ENCODE peak calls at places on chromosome 1, in nine cellular contexts. One of them, this sample, is unnamed.

GRCh38 chr1:1120866-1121563 is 5.1 kb upstream of the C1orf159 start:
- DNase-seq in MCF 10A: no peak
- DNase-seq in IMR-90: no peak
- DNase-seq in A673: no peak
- DNase-seq in lung: no peak
- DNase-seq in foreskin fibroblast: no peak
- DNase-seq in neural crest cell: no peak
- DNase-seq in HFFc6: no peak
- DNase-seq in HCT116: no peak
- DNase-seq in this sample: no peak

GRCh38 chr1:232518357-232518756 is 111.6 kb downstream of the SIPA1L2 start:
- DNase-seq in MCF 10A: no peak
- DNase-seq in A673: no peak
- DNase-seq in foreskin fibroblast: no peak
- DNase-seq in HCT116: no peak
- DNase-seq in IMR-90: no peak
- DNase-seq in lung: no peak
- DNase-seq in neural crest cell: no peak
- DNase-seq in HFFc6: no peak
- DNase-seq in this sample: no peak

GRCh38 chr1:211939876-211940468 is 95.4 kb downstream of the INTS7 start:
- DNase-seq in foreskin fibroblast: no peak
- DNase-seq in IMR-90: no peak
- DNase-seq in HFFc6: no peak
- DNase-seq in MCF 10A: no peak
- DNase-seq in neural crest cell: no peak
- DNase-seq in HCT116: no peak
- DNase-seq in lung: no peak
- DNase-seq in A673: no peak
- DNase-seq in this sample: peak

GRCh38 chr1:98981917-98982513 is 22.6 kb downstream of the PLPPR5 start:
- DNase-seq in lung: no peak
- DNase-seq in IMR-90: peak
- DNase-seq in HFFc6: peak
- DNase-seq in A673: peak
- DNase-seq in MCF 10A: peak
- DNase-seq in foreskin fibroblast: peak
- DNase-seq in neural crest cell: no peak
- DNase-seq in HCT116: no peak
- DNase-seq in this sample: no peak

GRCh38 chr1:37147906-37148305 is 113.6 kb upstream of the GRIK3 start:
- DNase-seq in foreskin fibroblast: no peak
- DNase-seq in lung: no peak
- DNase-seq in MCF 10A: no peak
- DNase-seq in HCT116: no peak
- DNase-seq in A673: no peak
- DNase-seq in HFFc6: no peak
- DNase-seq in neural crest cell: no peak
- DNase-seq in IMR-90: no peak
- DNase-seq in this sample: no peak

GRCh38 chr1:56576880-56577858 is 2.2 kb downstream of the PLPP3 start:
- DNase-seq in lung: no peak
- DNase-seq in foreskin fibroblast: peak
- DNase-seq in neural crest cell: no peak
- DNase-seq in A673: peak
- DNase-seq in HCT116: peak
- DNase-seq in IMR-90: peak
- DNase-seq in HFFc6: no peak
- DNase-seq in MCF 10A: peak
- DNase-seq in this sample: peak

GRCh38 chr1:153963030-153963849 is at the start of gene SLC39A1:
- DNase-seq in foreskin fibroblast: peak
- DNase-seq in neural crest cell: peak
- DNase-seq in lung: peak
- DNase-seq in HFFc6: peak
- DNase-seq in IMR-90: peak
- DNase-seq in A673: peak
- DNase-seq in HCT116: peak
- DNase-seq in MCF 10A: peak
- DNase-seq in this sample: peak

GRCh38 chr1:76690784-76691183 is 176.5 kb upstream of the ST6GALNAC5 start:
- DNase-seq in HCT116: peak
- DNase-seq in neural crest cell: no peak
- DNase-seq in HFFc6: no peak
- DNase-seq in IMR-90: no peak
- DNase-seq in MCF 10A: no peak
- DNase-seq in lung: no peak
- DNase-seq in A673: no peak
- DNase-seq in foreskin fibroblast: peak
- DNase-seq in this sample: no peak

GRCh38 chr1:107254306-107254705 is 113.5 kb downstream of the NTNG1 start:
- DNase-seq in lung: no peak
- DNase-seq in MCF 10A: no peak
- DNase-seq in neural crest cell: no peak
- DNase-seq in A673: peak
- DNase-seq in IMR-90: no peak
- DNase-seq in HFFc6: no peak
- DNase-seq in foreskin fibroblast: no peak
- DNase-seq in HCT116: no peak
- DNase-seq in this sample: no peak

GRCh38 chr1:16275591-16275990 is 38.6 kb upstream of the CPLANE2 start:
- DNase-seq in foreskin fibroblast: no peak
- DNase-seq in neural crest cell: no peak
- DNase-seq in HCT116: no peak
- DNase-seq in IMR-90: no peak
- DNase-seq in lung: no peak
- DNase-seq in A673: no peak
- DNase-seq in MCF 10A: no peak
- DNase-seq in HFFc6: no peak
- DNase-seq in this sample: no peak

GRCh38 chr1:181936768-181937581 is 124.5 kb downstream of the ZNF648 start:
- DNase-seq in lung: peak
- DNase-seq in neural crest cell: peak
- DNase-seq in A673: peak
- DNase-seq in HCT116: peak
- DNase-seq in HFFc6: no peak
- DNase-seq in foreskin fibroblast: no peak
- DNase-seq in IMR-90: no peak
- DNase-seq in MCF 10A: peak
- DNase-seq in this sample: peak

GRCh38 chr1:91499346-91499745 is 1.3 kb upstream of the CDC7 start:
- DNase-seq in HFFc6: no peak
- DNase-seq in lung: no peak
- DNase-seq in MCF 10A: no peak
- DNase-seq in HCT116: no peak
- DNase-seq in foreskin fibroblast: no peak
- DNase-seq in A673: no peak
- DNase-seq in IMR-90: no peak
- DNase-seq in neural crest cell: no peak
- DNase-seq in this sample: no peak

GRCh38 chr1:91499904-91500755 is 521 bp upstream of the CDC7 start:
- DNase-seq in A673: no peak
- DNase-seq in HCT116: no peak
- DNase-seq in IMR-90: no peak
- DNase-seq in HFFc6: no peak
- DNase-seq in foreskin fibroblast: no peak
- DNase-seq in MCF 10A: no peak
- DNase-seq in neural crest cell: no peak
- DNase-seq in lung: no peak
- DNase-seq in this sample: peak

GRCh38 chr1:91502138-91502881 is 1.7 kb downstream of the CDC7 start:
- DNase-seq in A673: no peak
- DNase-seq in MCF 10A: peak
- DNase-seq in lung: no peak
- DNase-seq in IMR-90: no peak
- DNase-seq in HCT116: no peak
- DNase-seq in HFFc6: no peak
- DNase-seq in foreskin fibroblast: no peak
- DNase-seq in neural crest cell: no peak
- DNase-seq in this sample: no peak

GRCh38 chr1:91501527-91501859 is 842 bp downstream of the CDC7 start:
- DNase-seq in HCT116: no peak
- DNase-seq in IMR-90: peak
- DNase-seq in MCF 10A: peak
- DNase-seq in foreskin fibroblast: peak
- DNase-seq in lung: no peak
- DNase-seq in HFFc6: no peak
- DNase-seq in neural crest cell: no peak
- DNase-seq in A673: no peak
- DNase-seq in this sample: peak

GRCh38 chr1:91500756-91501526 is at the start of gene CDC7:
- DNase-seq in foreskin fibroblast: peak
- DNase-seq in HCT116: peak
- DNase-seq in IMR-90: peak
- DNase-seq in HFFc6: peak
- DNase-seq in A673: peak
- DNase-seq in lung: peak
- DNase-seq in MCF 10A: peak
- DNase-seq in neural crest cell: peak
- DNase-seq in this sample: peak
- TF ChIP-seq CTCF in foreskin fibroblast: peak
- TF ChIP-seq CTCF in HCT116: no peak
- TF ChIP-seq CTCF in IMR-90: peak
- TF ChIP-seq CTCF in HFFc6: peak
- TF ChIP-seq CTCF in A673: peak
- TF ChIP-seq CTCF in lung: peak
- TF ChIP-seq CTCF in MCF 10A: peak
- TF ChIP-seq CTCF in neural crest cell: peak
- TF ChIP-seq CTCF in this sample: peak

GRCh38 chr1:161158316-161159016 is 834 bp upstream of the USP21 start:
- DNase-seq in HFFc6: no peak
- DNase-seq in A673: no peak
- DNase-seq in neural crest cell: no peak
- DNase-seq in MCF 10A: no peak
- DNase-seq in lung: no peak
- DNase-seq in foreskin fibroblast: no peak
- DNase-seq in IMR-90: no peak
- DNase-seq in HCT116: no peak
- DNase-seq in this sample: no peak

GRCh38 chr1:161159915-161160248 is 582 bp downstream of the USP21 start:
- DNase-seq in A673: no peak
- DNase-seq in HCT116: no peak
- DNase-seq in MCF 10A: no peak
- DNase-seq in neural crest cell: no peak
- DNase-seq in lung: no peak
- DNase-seq in foreskin fibroblast: no peak
- DNase-seq in HFFc6: no peak
- DNase-seq in IMR-90: no peak
- DNase-seq in this sample: no peak

GRCh38 chr1:161157867-161158266 is 1.4 kb upstream of the USP21 start:
- DNase-seq in foreskin fibroblast: no peak
- DNase-seq in IMR-90: no peak
- DNase-seq in HFFc6: no peak
- DNase-seq in MCF 10A: no peak
- DNase-seq in lung: no peak
- DNase-seq in HCT116: no peak
- DNase-seq in neural crest cell: no peak
- DNase-seq in A673: no peak
- DNase-seq in this sample: no peak

GRCh38 chr1:161160763-161161162 is 1.5 kb downstream of the USP21 start:
- DNase-seq in HFFc6: no peak
- DNase-seq in MCF 10A: no peak
- DNase-seq in A673: no peak
- DNase-seq in foreskin fibroblast: no peak
- DNase-seq in IMR-90: no peak
- DNase-seq in lung: no peak
- DNase-seq in HCT116: no peak
- DNase-seq in neural crest cell: no peak
- DNase-seq in this sample: no peak

GRCh38 chr1:161159087-161159914 is at the start of gene USP21:
- DNase-seq in foreskin fibroblast: peak
- DNase-seq in MCF 10A: peak
- DNase-seq in lung: peak
- DNase-seq in HCT116: peak
- DNase-seq in HFFc6: peak
- DNase-seq in A673: peak
- DNase-seq in neural crest cell: peak
- DNase-seq in IMR-90: peak
- DNase-seq in this sample: peak
- TF ChIP-seq CTCF in foreskin fibroblast: peak
- TF ChIP-seq CTCF in MCF 10A: peak
- TF ChIP-seq CTCF in lung: no peak
- TF ChIP-seq CTCF in HCT116: no peak
- TF ChIP-seq CTCF in HFFc6: peak
- TF ChIP-seq CTCF in A673: no peak
- TF ChIP-seq CTCF in neural crest cell: no peak
- TF ChIP-seq CTCF in IMR-90: peak
- TF ChIP-seq CTCF in this sample: no peak

DNA sequence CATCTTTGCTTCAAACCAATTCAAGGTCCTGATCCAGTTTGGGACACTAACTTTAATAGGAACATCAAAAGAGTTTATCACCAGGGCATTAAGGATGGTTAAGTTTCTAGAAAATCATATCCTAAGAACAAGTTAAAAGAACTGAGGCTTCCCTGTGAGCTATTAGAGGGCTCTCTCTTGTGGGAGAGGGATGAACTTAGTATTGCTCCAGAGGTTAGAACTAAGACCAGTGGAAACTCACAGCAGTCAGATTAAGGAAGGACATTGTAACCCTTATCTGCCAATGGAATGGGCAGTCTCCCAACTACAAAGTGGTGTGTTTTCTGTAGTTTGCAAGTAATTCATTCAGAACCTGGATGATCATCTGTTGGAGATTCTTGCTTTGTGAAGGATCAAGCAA is 36.8 kb downstream of the UBE2U start:
- DNase-seq in foreskin fibroblast: peak
- DNase-seq in HFFc6: peak
- DNase-seq in IMR-90: peak
- DNase-seq in MCF 10A: no peak
- DNase-seq in neural crest cell: no peak
- DNase-seq in HCT116: no peak
- DNase-seq in A673: no peak
- DNase-seq in lung: no peak
- DNase-seq in this sample: no peak
- TF ChIP-seq CTCF in foreskin fibroblast: peak
- TF ChIP-seq CTCF in HFFc6: peak
- TF ChIP-seq CTCF in IMR-90: peak
- TF ChIP-seq CTCF in MCF 10A: no peak
- TF ChIP-seq CTCF in neural crest cell: no peak
- TF ChIP-seq CTCF in HCT116: no peak
- TF ChIP-seq CTCF in A673: no peak
- TF ChIP-seq CTCF in lung: no peak
- TF ChIP-seq CTCF in this sample: no peak

DNA sequence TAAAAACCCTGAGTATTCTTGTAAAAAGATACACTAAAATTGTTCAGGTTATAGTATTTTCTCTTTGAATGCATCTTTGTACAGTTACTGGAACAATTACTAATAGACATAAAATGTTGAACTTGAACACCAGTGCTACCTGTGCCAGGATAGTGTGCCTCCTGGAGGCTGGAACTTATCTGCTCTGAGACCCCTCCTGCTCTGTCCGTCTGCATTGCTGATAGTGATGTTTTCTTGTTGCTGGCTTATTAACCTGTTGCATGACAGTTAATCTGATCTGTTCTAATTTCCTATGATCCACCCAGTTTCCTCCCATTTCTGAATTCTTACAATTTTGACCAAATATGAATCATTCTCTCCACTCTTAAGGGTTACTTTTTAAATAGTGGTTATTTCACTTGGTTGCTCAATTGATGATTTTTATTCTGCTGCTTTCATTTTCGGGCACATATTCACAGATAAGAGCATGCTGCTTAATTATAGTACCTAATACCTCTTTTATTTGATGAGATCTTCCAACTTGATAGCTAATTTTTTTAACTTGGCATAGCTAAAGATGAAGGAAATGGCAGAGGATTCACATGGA is 101.4 kb downstream of the CC2D1B start:
- DNase-seq in HCT116: no peak
- DNase-seq in lung: no peak
- DNase-seq in foreskin fibroblast: no peak
- DNase-seq in IMR-90: no peak
- DNase-seq in neural crest cell: no peak
- DNase-seq in A673: no peak
- DNase-seq in HFFc6: no peak
- DNase-seq in MCF 10A: no peak
- DNase-seq in this sample: no peak
- TF ChIP-seq CTCF in HCT116: peak
- TF ChIP-seq CTCF in lung: no peak
- TF ChIP-seq CTCF in foreskin fibroblast: no peak
- TF ChIP-seq CTCF in IMR-90: no peak
- TF ChIP-seq CTCF in neural crest cell: no peak
- TF ChIP-seq CTCF in A673: no peak
- TF ChIP-seq CTCF in HFFc6: no peak
- TF ChIP-seq CTCF in MCF 10A: no peak
- TF ChIP-seq CTCF in this sample: no peak